ENCODE peak calls at places on chromosomes 13 and 19, in four cellular contexts. R is NB4; Z is activated T-cell treated with anti-CD3 and anti-CD28 coated beads, Interleukin-2, amount 50 U/mL, for 72 hours; L is lung. G is an unnamed sample.

GRCh38 chr13:85864963-85865530 is 65.8 kb upstream of the SLITRK6 start:
- DNase-seq in R (peak; percentile 36), Z (no peak), L (no peak), G (no peak)

GRCh38 chr13:75910591-75910990 is 274.5 kb downstream of the LMO7 start:
- DNase-seq in R (no peak), Z (no peak), L (no peak), G (no peak)

GRCh38 chr19:6740589-6741348 is 1.3 kb downstream of the TRIP10 start:
- DNase-seq in R (peak; percentile 46), Z (peak; percentile 42), L (peak; percentile 64), G (peak; percentile 78)

GRCh38 chr19:7340959-7341837 is 7.5 kb upstream of the ARHGEF18 start:
- DNase-seq in R (peak; percentile 94), Z (peak; percentile 79), L (peak; percentile 80), G (peak; percentile 80)

GRCh38 chr19:12200020-12200419 is 37.1 kb downstream of the ZNF136 start:
- DNase-seq in R (no peak), Z (no peak), L (no peak), G (no peak)

GRCh38 chr19:10011974-10012373 is 1.3 kb upstream of the RDH8 start:
- DNase-seq in R (no peak), Z (no peak), L (no peak), G (no peak)

GRCh38 chr13:94112227-94112626 is 367.3 kb downstream of the DCT start:
- DNase-seq in R (no peak), Z (no peak), L (no peak), G (no peak)

GRCh38 chr13:112244061-112244460 is 132.1 kb upstream of the SPACA7 start:
- DNase-seq in R (no peak), Z (no peak), L (peak; percentile 7), G (no peak)

GRCh38 chr19:31519216-31519615 is 170.0 kb upstream of the TSHZ3 start:
- DNase-seq in R (no peak), Z (no peak), L (no peak), G (no peak)

GRCh38 chr19:34556500-34556899 is 74.9 kb downstream of the WTIP start:
- DNase-seq in R (peak; percentile 45), Z (peak; percentile 33), L (no peak), G (no peak)

GRCh38 chr13:21694831-21695230 is 24.0 kb downstream of the FGF9 start:
- DNase-seq in R (no peak), Z (no peak), L (no peak), G (no peak)

GRCh38 chr19:1279782-1280341 is 4.5 kb downstream of the FAM174C start:
- DNase-seq in R (peak; percentile 77), Z (peak; percentile 83), L (peak; percentile 81), G (peak; percentile 87)

GRCh38 chr19:4600082-4600481 is 39.2 kb upstream of the TNFAIP8L1 start:
- DNase-seq in R (no peak), Z (no peak), L (no peak), G (no peak)

GRCh38 chr13:98435356-98435755 is 141.6 kb downstream of the STK24 start:
- DNase-seq in R (no peak), Z (no peak), L (no peak), G (no peak)

GRCh38 chr19:37353968-37354367 is 16.9 kb upstream of the ZNF527 start:
- DNase-seq in R (no peak), Z (no peak), L (no peak), G (no peak)

GRCh38 chr13:59621791-59622190 is 541.9 kb downstream of the DIAPH3 start:
- DNase-seq in R (no peak), Z (no peak), L (no peak), G (no peak)

GRCh38 chr19:30029721-30030510 is 87.9 kb downstream of the URI1 start:
- DNase-seq in R (no peak), Z (peak; percentile 19), L (no peak), G (no peak)

GRCh38 chr13:43232866-43233265 is 209.5 kb downstream of the DNAJC15 start:
- DNase-seq in R (no peak), Z (no peak), L (no peak), G (no peak)

GRCh38 chr19:4083677-4084546 is 17.2 kb upstream of the ZBTB7A start:
- DNase-seq in R (no peak), Z (peak; percentile 40), L (no peak), G (no peak)

GRCh38 chr13:40376296-40376849 is 290.1 kb downstream of the FOXO1 start:
- DNase-seq in R (no peak), Z (no peak), L (no peak), G (no peak)

GRCh38 chr19:54114340-54114826 is 1.1 kb downstream of the TFPT start:
- DNase-seq in R (peak; percentile 76), Z (peak; percentile 50), L (peak; percentile 49), G (peak; percentile 70)

GRCh38 chr13:111429064-111429558 is 108.7 kb downstream of the TEX29 start:
- DNase-seq in R (peak; percentile 50), Z (peak; percentile 50), L (peak; percentile 52), G (no peak)

GRCh38 chr19:30153326-30154210 is 211.5 kb downstream of the URI1 start:
- DNase-seq in R (no peak), Z (no peak), L (no peak), G (peak; percentile 25)

GRCh38 chr19:38679839-38680238 is 32.4 kb downstream of the ACTN4 start:
- DNase-seq in R (peak; percentile 46), Z (no peak), L (no peak), G (no peak)

GRCh38 chr19:53992211-53992610 is 774 bp downstream of the CACNG6 start:
- DNase-seq in R (no peak), Z (no peak), L (no peak), G (no peak)

GRCh38 chr13:105962080-105962479 is 573.4 kb downstream of the EFNB2 start:
- DNase-seq in R (no peak), Z (no peak), L (no peak), G (no peak)

GRCh38 chr13:114309806-114310410 is 4.4 kb upstream of the CHAMP1 start:
- DNase-seq in R (no peak), Z (no peak), L (no peak), G (no peak)

GRCh38 chr13:42707596-42707995 is 73.8 kb upstream of the FAM216B start:
- DNase-seq in R (no peak), Z (no peak), L (no peak), G (no peak)

GRCh38 chr19:47186337-47187022 is 44.5 kb downstream of the BBC3 start:
- DNase-seq in R (no peak), Z (peak; percentile 94), L (no peak), G (no peak)

GRCh38 chr13:38718374-38718773 is 31.5 kb downstream of the FREM2 start:
- DNase-seq in R (no peak), Z (no peak), L (no peak), G (no peak)

GRCh38 chr13:111115051-111115840 is at the start of gene ARHGEF7:
- DNase-seq in R (no peak), Z (peak; percentile 16), L (no peak), G (no peak)

G was measured in aorta.